ENCODE peak calls at places on chromosome 19, in six cellular contexts. V is breast epithelium; N is lung; L is CD4-positive, alpha-beta T cell; O is H1; R is vagina. S is an unnamed sample. For H3K9me3, the result is how much of the 10 kb centered on the place peaks cover.

GRCh38 chr19:461664-462551 is 1.1 kb upstream of the SHC2 start:
- DNase-seq in V (no peak), N (no peak), L (no peak), O (peak), R (no peak), S (no peak)

GRCh38 chr19:49340069-49340864 is 5.1 kb downstream of the CD37 start:
- DNase-seq in V (peak), N (peak), L (no peak), O (peak), R (no peak), S (no peak)

GRCh38 chr19:18541258-18541991 is 1.9 kb downstream of the FKBP8 start:
- DNase-seq in V (no peak), N (no peak), L (no peak), O (no peak), R (no peak), S (no peak)

GRCh38 chr19:15836595-15837398 is 21.3 kb upstream of the OR10H1 start:
- DNase-seq in V (peak), N (peak), L (peak), O (no peak), R (no peak), S (peak)

GRCh38 chr19:1027953-1028902 is 1.8 kb downstream of the CNN2 start:
- DNase-seq in V (peak), N (peak), L (peak), O (peak), R (no peak), S (peak)

GRCh38 chr19:45293682-45294081 is 29.0 kb downstream of the CKM start:
- DNase-seq in V (no peak), N (no peak), L (no peak), O (no peak), R (no peak), S (no peak)

GRCh38 chr19:2337329-2337707 is 8.8 kb downstream of the SPPL2B start:
- DNase-seq in V (no peak), N (no peak), L (no peak), O (peak), R (no peak), S (no peak)

GRCh38 chr19:3942790-3943409 is 10.0 kb downstream of the NMRK2 start:
- DNase-seq in V (no peak), N (no peak), L (no peak), O (no peak), R (no peak), S (no peak)

GRCh38 chr19:17240062-17240854 is 5.5 kb downstream of the NR2F6 start:
- DNase-seq in V (no peak), N (no peak), L (no peak), O (no peak), R (no peak), S (no peak)

GRCh38 chr19:47707135-47707925 is 5.9 kb upstream of the EHD2 start:
- DNase-seq in V (peak), N (peak), L (peak), O (peak), R (no peak), S (no peak)

GRCh38 chr19:2332341-2333026 is 4.0 kb downstream of the SPPL2B start:
- DNase-seq in V (no peak), N (no peak), L (peak), O (no peak), R (no peak), S (no peak)

GRCh38 chr19:20359933-20360720 is 193.1 kb downstream of the ZNF486 start:
- DNase-seq in V (no peak), N (no peak), L (no peak), O (peak), R (no peak), S (no peak)

GRCh38 chr19:7705387-7706187 is 3.7 kb upstream of the FCER2 start:
- DNase-seq in V (no peak), N (peak), L (peak), O (no peak), R (no peak), S (no peak)

DNA sequence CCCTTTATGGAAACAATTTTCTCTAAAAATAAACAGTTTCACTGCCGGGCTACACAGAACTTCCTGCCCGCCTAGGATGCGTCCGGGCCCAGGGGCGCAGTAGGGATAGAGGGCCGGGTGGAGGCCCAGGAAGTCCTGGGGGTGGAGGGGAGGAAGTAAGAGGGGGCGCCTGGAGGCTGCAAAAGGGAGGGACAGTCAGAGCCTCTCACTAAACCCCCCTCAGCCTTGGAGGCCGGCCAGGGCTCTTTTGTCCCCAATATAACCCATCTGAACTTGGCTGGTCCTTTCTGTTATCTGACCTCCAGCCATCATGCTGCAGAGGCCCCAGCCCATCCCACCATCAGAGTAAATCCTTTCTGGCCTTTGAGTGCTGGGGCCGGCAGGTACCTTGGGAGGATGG is 2.2 kb downstream of the KANK2 start:
- DNase-seq in V (no peak), N (no peak), L (no peak), O (no peak), R (no peak), S (no peak)
- TF ChIP-seq CTCF in V (no peak), N (no peak), L (no peak), O (no peak), R (no peak), S (no peak)

DNA sequence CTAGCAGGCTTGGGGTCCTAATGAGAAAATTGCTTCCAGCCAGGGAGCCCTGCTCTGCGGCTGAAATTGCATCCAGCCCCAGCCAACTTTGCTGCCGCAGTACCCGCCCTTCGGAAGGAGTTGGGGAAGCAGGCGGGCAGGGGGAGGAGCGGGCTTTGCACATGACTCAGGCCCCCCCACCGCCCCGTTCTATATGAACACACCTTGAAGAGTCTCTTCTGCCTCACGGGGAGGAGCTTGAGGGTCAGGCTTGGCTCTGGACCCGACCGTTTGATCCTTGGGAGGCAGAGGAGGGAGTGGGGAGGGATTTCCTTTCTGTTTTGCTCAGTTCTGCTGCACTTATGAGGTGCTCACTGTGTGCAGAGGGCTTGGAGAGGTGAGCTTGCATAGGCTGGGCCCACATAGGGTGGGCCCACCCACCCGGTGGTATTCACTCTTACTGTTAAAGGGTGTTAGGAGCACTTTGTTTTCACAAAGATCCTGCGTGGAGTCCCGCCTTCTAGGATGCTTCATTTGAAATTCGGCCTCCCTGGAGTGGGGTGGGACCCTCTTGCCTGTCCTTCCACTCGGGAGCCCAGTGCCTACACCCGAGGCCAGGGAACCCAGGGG is 46.5 kb downstream of the LYL1 start:
- DNase-seq in V (no peak), N (peak), L (no peak), O (peak), R (no peak), S (no peak)
- H3K27ac ChIP-seq in V (peak), N (peak), L (no peak), O (no peak), R (peak), S (peak)

GRCh38 chr19:36939153-36939552 is 23.0 kb downstream of the ZNF568 start:
- DNase-seq in V (no peak), N (no peak), L (no peak), O (no peak), R (no peak), S (no peak)
- H3K9me3 ChIP-seq in V (half or more), N (under half), L (half or more), O (under half), R (under half), S (under half)

DNA sequence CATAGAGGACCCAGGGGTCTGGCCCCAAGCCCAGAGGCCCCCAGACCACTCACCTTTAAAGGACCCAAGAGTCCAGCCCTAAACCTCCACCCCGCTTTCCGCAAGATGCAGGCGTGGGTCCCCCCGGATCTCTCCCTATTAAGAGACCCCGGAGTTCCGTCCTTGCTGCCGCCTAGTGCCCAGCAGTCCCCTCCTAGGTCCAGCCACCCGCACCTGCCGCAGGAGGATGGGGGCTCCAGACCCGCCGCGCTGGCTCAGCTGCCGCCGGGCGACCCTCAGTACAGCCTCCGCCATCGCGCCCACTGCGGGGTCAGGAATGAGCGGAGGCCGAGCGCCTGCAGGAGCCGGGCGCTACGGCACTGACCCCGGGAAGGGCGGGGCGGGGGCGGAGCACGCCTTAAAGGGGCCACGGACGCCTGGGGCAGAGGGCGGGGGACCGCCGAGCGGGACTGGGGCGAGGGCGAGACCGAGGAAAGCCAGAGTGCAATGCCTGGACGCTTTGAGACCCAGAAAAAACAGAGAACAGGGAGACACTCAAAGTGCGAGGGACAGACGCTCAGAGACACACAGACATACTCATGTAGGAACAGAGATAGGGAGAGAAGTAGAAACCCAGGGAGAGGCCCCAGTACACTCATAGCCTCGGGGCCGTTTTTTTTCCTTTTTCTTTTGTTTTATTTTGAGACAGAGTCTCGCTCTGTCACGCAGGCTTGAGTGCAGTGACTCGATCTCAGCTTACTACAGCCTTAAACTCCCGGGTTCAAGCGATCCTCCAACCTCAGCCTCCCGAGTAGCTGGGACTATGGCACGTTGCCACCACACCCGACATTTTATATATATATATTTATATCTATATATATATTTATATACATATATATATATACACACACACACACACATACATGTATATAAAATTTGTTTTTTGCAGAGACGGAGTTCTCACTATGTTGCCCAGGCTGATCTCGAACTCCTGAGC is at the start of gene ETHE1:
- DNase-seq in V (peak), N (peak), L (peak), O (peak), R (no peak), S (no peak)
- TF ChIP-seq CTCF in V (no peak), N (no peak), L (no peak), O (no peak), R (no peak), S (no peak)

DNA sequence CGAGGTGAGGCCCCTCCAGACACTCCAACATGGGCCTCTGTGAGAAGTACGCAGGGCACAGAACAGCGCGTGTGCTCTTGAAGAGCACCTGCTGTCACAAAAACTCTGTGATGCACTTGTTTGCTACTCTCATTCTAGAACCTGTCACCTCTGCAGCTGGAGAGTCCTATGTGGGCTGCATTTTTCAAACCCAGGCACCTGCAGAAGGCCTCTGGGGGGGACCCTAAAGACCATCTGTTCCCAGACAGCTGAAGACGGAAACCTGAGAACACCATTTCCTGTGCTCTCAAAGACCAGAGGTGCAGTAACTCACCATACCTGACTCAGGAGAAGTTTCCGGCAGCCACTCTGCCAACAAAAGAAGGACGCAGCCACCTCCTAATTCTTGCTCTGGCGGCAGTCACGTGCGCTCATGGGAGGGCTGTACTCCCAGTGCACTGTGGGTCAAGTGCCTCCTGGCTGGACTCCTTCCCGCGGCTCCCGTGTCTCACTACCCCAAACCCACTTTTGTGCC is 28.1 kb downstream of the RANBP3 start:
- DNase-seq in V (no peak), N (peak), L (peak), O (no peak), R (no peak), S (no peak)
- H3K27ac ChIP-seq in V (no peak), N (no peak), L (peak), O (no peak), R (no peak), S (peak)

GRCh38 chr19:55923556-55923955 is 8.6 kb downstream of the NLRP13 start:
- DNase-seq in V (no peak), N (no peak), L (no peak), O (no peak), R (peak), S (no peak)
- H3K9me3 ChIP-seq in V (under half), N (under half), L (under half), O (half or more), R (under half), S (under half)

S was measured in AG04450.